ENCODE peak calls at places on chromosomes 7 and 10, in ten cellular contexts. R, O, W, Y, L, U, H, D, P and A are unnamed samples.

GRCh38 chr7:82375068-82375467 is 68.5 kb downstream of the CACNA2D1 start:
- DNase-seq in R (no peak), O (no peak), W (no peak), Y (no peak), L (no peak), U (no peak), H (no peak), D (no peak), P (no peak), A (no peak)

GRCh38 chr7:133230591-133231194 is 22.2 kb upstream of the EXOC4 start:
- DNase-seq in R (no peak), O (no peak), W (peak), Y (peak), L (peak), U (peak), H (peak), D (peak), P (peak), A (peak)

GRCh38 chr10:44010873-44011602 is 362.4 kb upstream of the ZNF32 start:
- DNase-seq in R (no peak), O (no peak), W (no peak), Y (peak), L (no peak), U (no peak), H (no peak), D (no peak), P (no peak), A (peak)

GRCh38 chr7:48637382-48637781 is 287.0 kb upstream of the CDC14C start:
- DNase-seq in R (no peak), O (no peak), W (no peak), Y (no peak), L (no peak), U (no peak), H (no peak), D (no peak), P (no peak), A (no peak)

GRCh38 chr7:92691578-92691977 is 101.4 kb upstream of the FAM133B start:
- DNase-seq in R (peak), O (no peak), W (peak), Y (no peak), L (peak), U (no peak), H (peak), D (no peak), P (no peak), A (no peak)

GRCh38 chr7:47991270-47991669 is 11.9 kb upstream of the HUS1 start:
- DNase-seq in R (no peak), O (no peak), W (no peak), Y (no peak), L (no peak), U (no peak), H (no peak), D (no peak), P (no peak), A (no peak)

GRCh38 chr10:6406220-6407033 is 173.6 kb downstream of the PRKCQ start:
- DNase-seq in R (no peak), O (no peak), W (no peak), Y (no peak), L (peak), U (no peak), H (peak), D (no peak), P (no peak), A (no peak)

GRCh38 chr10:115141254-115141653 is 48.1 kb downstream of the ATRNL1 start:
- DNase-seq in R (no peak), O (no peak), W (peak), Y (no peak), L (peak), U (no peak), H (peak), D (no peak), P (no peak), A (no peak)

GRCh38 chr10:3208481-3209406 is 36.2 kb upstream of the PITRM1 start:
- DNase-seq in R (no peak), O (no peak), W (no peak), Y (no peak), L (no peak), U (no peak), H (no peak), D (no peak), P (no peak), A (no peak)

GRCh38 chr10:2387672-2388071 is 650.3 kb upstream of the ADARB2 start:
- DNase-seq in R (no peak), O (no peak), W (no peak), Y (no peak), L (no peak), U (no peak), H (no peak), D (no peak), P (no peak), A (no peak)

GRCh38 chr7:99624487-99624886 is 7.7 kb downstream of the ZSCAN25 start:
- DNase-seq in R (no peak), O (no peak), W (no peak), Y (peak), L (no peak), U (peak), H (no peak), D (peak), P (no peak), A (peak)

GRCh38 chr7:30896783-30897617 is 14.7 kb upstream of the AQP1 start:
- DNase-seq in R (no peak), O (no peak), W (no peak), Y (no peak), L (peak), U (no peak), H (no peak), D (no peak), P (no peak), A (no peak)

GRCh38 chr10:132064771-132065437 is 842 bp upstream of the JAKMIP3 start:
- DNase-seq in R (no peak), O (no peak), W (no peak), Y (no peak), L (no peak), U (no peak), H (no peak), D (no peak), P (peak), A (no peak)

GRCh38 chr7:38881947-38882684 is 26.9 kb downstream of the VPS41 start:
- DNase-seq in R (no peak), O (no peak), W (no peak), Y (peak), L (no peak), U (no peak), H (no peak), D (no peak), P (no peak), A (no peak)

GRCh38 chr10:124389613-124390361 is 28.9 kb downstream of the OAT start:
- DNase-seq in R (no peak), O (no peak), W (no peak), Y (no peak), L (no peak), U (no peak), H (no peak), D (no peak), P (no peak), A (no peak)